ENCODE peak calls at places on chromosomes 2 and 18, in seven cellular contexts. F is M059J, H is EL, S is GM23338, E is sciatic nerve, V is transverse colon, Z is iPS-NIHi11. K is an unnamed sample.

GRCh38 chr2:126655500-126656310 is at the start of gene GYPC:
- DNase-seq in F (peak; percentile 18), H (peak; percentile 62), S (peak; percentile 66), E (peak; percentile 82), V (peak; percentile 55), Z (peak; percentile 72), K (peak; percentile 72)

GRCh38 chr2:48483506-48483905 is 46.4 kb upstream of the STON1 start:
- DNase-seq in F (peak; percentile 18), H (no peak), S (no peak), E (no peak), V (no peak), Z (no peak), K (no peak)

GRCh38 chr18:79485788-79486355 is 90.1 kb downstream of the NFATC1 start:
- DNase-seq in F (peak; percentile 58), H (peak; percentile 89), S (no peak), E (peak; percentile 62), V (no peak), Z (no peak), K (no peak)

GRCh38 chr2:48948400-48949110 is 193.0 kb upstream of the LHCGR start:
- DNase-seq in F (no peak), H (no peak), S (no peak), E (no peak), V (no peak), Z (no peak), K (no peak)

GRCh38 chr2:58207189-58207588 is 33.9 kb downstream of the FANCL start:
- DNase-seq in F (no peak), H (no peak), S (peak; percentile 64), E (no peak), V (no peak), Z (peak; percentile 21), K (peak; percentile 39)

GRCh38 chr18:34039194-34039593 is 185.5 kb downstream of the NOL4 start:
- DNase-seq in F (no peak), H (no peak), S (peak; percentile 30), E (no peak), V (no peak), Z (no peak), K (no peak)

GRCh38 chr2:226799211-226799975 is at the start of gene IRS1:
- DNase-seq in F (peak; percentile 76), H (peak; percentile 83), S (peak; percentile 86), E (peak; percentile 85), V (peak; percentile 73), Z (peak; percentile 85), K (peak; percentile 94)

GRCh38 chr18:35110554-35111058 is 69.4 kb downstream of the MAPRE2 start:
- DNase-seq in F (no peak), H (no peak), S (no peak), E (no peak), V (no peak), Z (no peak), K (no peak)

GRCh38 chr2:137467246-137467862 is 496.9 kb upstream of the HNMT start:
- DNase-seq in F (peak; percentile 15), H (peak; percentile 40), S (peak; percentile 72), E (no peak), V (peak; percentile 43), Z (peak; percentile 72), K (peak; percentile 61)

GRCh38 chr2:43132523-43133301 is 93.7 kb downstream of the ZFP36L2 start:
- DNase-seq in F (no peak), H (no peak), S (no peak), E (no peak), V (no peak), Z (no peak), K (no peak)

GRCh38 chr2:43246641-43247040 is 20.2 kb upstream of the ZFP36L2 start:
- DNase-seq in F (no peak), H (no peak), S (no peak), E (peak; percentile 32), V (no peak), Z (no peak), K (no peak)

GRCh38 chr2:133780099-133780996 is 212.1 kb upstream of the NCKAP5 start:
- DNase-seq in F (peak; percentile 86), H (peak; percentile 82), S (peak; percentile 90), E (peak; percentile 78), V (peak; percentile 48), Z (peak; percentile 63), K (peak; percentile 86)

GRCh38 chr2:166365803-166366420 is 9.8 kb downstream of the SCN9A start:
- DNase-seq in F (peak; percentile 68), H (peak; percentile 50), S (no peak), E (no peak), V (no peak), Z (no peak), K (no peak)

GRCh38 chr2:119289642-119290041 is 66.0 kb downstream of the STEAP3 start:
- DNase-seq in F (no peak), H (no peak), S (no peak), E (no peak), V (no peak), Z (no peak), K (no peak)

GRCh38 chr2:189896809-189897208 is 112.6 kb downstream of the PMS1 start:
- DNase-seq in F (no peak), H (no peak), S (no peak), E (no peak), V (no peak), Z (no peak), K (no peak)

GRCh38 chr2:237862528-237862895 is 3.1 kb downstream of the RAMP1 start:
- DNase-seq in F (no peak), H (no peak), S (no peak), E (no peak), V (no peak), Z (no peak), K (no peak)

GRCh38 chr2:25035537-25036220 is 6.2 kb upstream of the EFR3B start:
- DNase-seq in F (peak; percentile 26), H (peak; percentile 11), S (no peak), E (no peak), V (no peak), Z (no peak), K (no peak)

GRCh38 chr18:49022311-49023280 is 71.8 kb upstream of the SMAD7 start:
- DNase-seq in F (no peak), H (no peak), S (no peak), E (no peak), V (peak; percentile 7), Z (no peak), K (no peak)

GRCh38 chr2:173217106-173217840 is 137.4 kb upstream of the CDCA7 start:
- DNase-seq in F (no peak), H (no peak), S (peak; percentile 27), E (no peak), V (no peak), Z (no peak), K (no peak)

GRCh38 chr2:161250864-161251436 is 57.3 kb upstream of the PSMD14 start:
- DNase-seq in F (peak; percentile 74), H (peak; percentile 48), S (peak; percentile 93), E (no peak), V (no peak), Z (peak; percentile 71), K (peak; percentile 66)

GRCh38 chr2:143158500-143159262 is 29.5 kb downstream of the ARHGAP15 start:
- DNase-seq in F (no peak), H (no peak), S (no peak), E (no peak), V (no peak), Z (no peak), K (no peak)

GRCh38 chr2:207594245-207594644 is 30.9 kb downstream of the METTL21A start:
- DNase-seq in F (no peak), H (no peak), S (no peak), E (no peak), V (no peak), Z (no peak), K (no peak)

GRCh38 chr18:77133051-77133919 is 702 bp upstream of the MBP start:
- DNase-seq in F (no peak), H (no peak), S (peak; percentile 64), E (peak; percentile 67), V (peak; percentile 55), Z (peak; percentile 73), K (peak; percentile 52)

GRCh38 chr18:3402962-3403585 is 46.9 kb upstream of the TGIF1 start:
- DNase-seq in F (peak; percentile 52), H (peak; percentile 55), S (no peak), E (no peak), V (no peak), Z (no peak), K (no peak)

GRCh38 chr18:75405341-75405740 is 22.2 kb downstream of the SMIM21 start:
- DNase-seq in F (peak; percentile 32), H (peak; percentile 21), S (no peak), E (no peak), V (no peak), Z (no peak), K (no peak)

K was measured in neural progenitor cell.